ENCODE peak calls at places on chromosome 9, in six cellular contexts. I is HepG2, X is A549, E is endothelial cell of umbilical vein, J is GM12878, G is K562. C is an unnamed sample.
A peak's percentile ranks its signal among the peaks of the same experiment; 100 is the strongest.

GRCh38 chr9:69937358-69937757 is 106.3 kb upstream of the MAMDC2 start:
- DNase-seq in I (no peak), X (peak; percentile 33), E (no peak), J (no peak), G (no peak), C (no peak)

GRCh38 chr9:35960029-35960655 is 2.2 kb upstream of the OR2S2 start:
- DNase-seq in I (no peak), X (no peak), E (no peak), J (no peak), G (no peak), C (no peak)

GRCh38 chr9:89410709-89411111 is 87.2 kb downstream of the SEMA4D start:
- DNase-seq in I (no peak), X (no peak), E (no peak), J (peak; percentile 75), G (no peak), C (no peak)

GRCh38 chr9:130626249-130626982 is 38.0 kb upstream of the PRDM12 start:
- DNase-seq in I (no peak), X (peak; percentile 32), E (no peak), J (no peak), G (no peak), C (no peak)

GRCh38 chr9:74589576-74589975 is 92.4 kb downstream of the RORB start:
- DNase-seq in I (no peak), X (no peak), E (no peak), J (no peak), G (no peak), C (no peak)

GRCh38 chr9:131529597-131530545 is 1.2 kb downstream of the UCK1 start:
- DNase-seq in I (no peak), X (no peak), E (no peak), J (no peak), G (no peak), C (no peak)

GRCh38 chr9:36189978-36190377 is 743 bp upstream of the CLTA start:
- DNase-seq in I (no peak), X (peak; percentile 56), E (peak; percentile 46), J (no peak), G (no peak), C (peak; percentile 23)

GRCh38 chr9:134644715-134645606 is 3.4 kb downstream of the COL5A1 start:
- DNase-seq in I (no peak), X (peak; percentile 84), E (peak; percentile 95), J (no peak), G (peak; percentile 67), C (peak; percentile 11)

GRCh38 chr9:86652696-86653095 is 294.6 kb downstream of the GAS1 start:
- DNase-seq in I (no peak), X (no peak), E (no peak), J (no peak), G (no peak), C (no peak)

GRCh38 chr9:16627967-16628366 is 242.5 kb downstream of the BNC2 start:
- DNase-seq in I (no peak), X (no peak), E (peak; percentile 92), J (no peak), G (no peak), C (peak; percentile 11)

GRCh38 chr9:122145462-122145861 is 14.1 kb downstream of the NDUFA8 start:
- DNase-seq in I (no peak), X (no peak), E (no peak), J (no peak), G (no peak), C (no peak)

GRCh38 chr9:129185991-129186390 is 7.9 kb upstream of the IER5L start:
- DNase-seq in I (no peak), X (no peak), E (no peak), J (no peak), G (peak; percentile 26), C (no peak)

GRCh38 chr9:109856785-109857184 is 76.8 kb downstream of the PALM2AKAP2 start:
- DNase-seq in I (no peak), X (no peak), E (no peak), J (no peak), G (peak; percentile 17), C (peak; percentile 4)

GRCh38 chr9:35910613-35911488 is 1.6 kb downstream of the SPAAR start:
- DNase-seq in I (peak; percentile 58), X (peak; percentile 82), E (peak; percentile 86), J (no peak), G (peak; percentile 32), C (peak; percentile 39)

GRCh38 chr9:130461218-130461630 is 16.5 kb downstream of the ASS1 start:
- DNase-seq in I (peak; percentile 28), X (peak; percentile 39), E (peak; percentile 28), J (no peak), G (peak; percentile 81), C (peak; percentile 61)

GRCh38 chr9:86585422-86586143 is 231.4 kb upstream of the TUT7 start:
- DNase-seq in I (no peak), X (no peak), E (no peak), J (no peak), G (no peak), C (no peak)

GRCh38 chr9:108751301-108751824 is 104.4 kb downstream of the ACTL7B start:
- DNase-seq in I (no peak), X (no peak), E (no peak), J (no peak), G (no peak), C (no peak)

GRCh38 chr9:116488373-116488772 is 198.7 kb upstream of the TRIM32 start:
- DNase-seq in I (no peak), X (no peak), E (no peak), J (no peak), G (no peak), C (no peak)

GRCh38 chr9:90114641-90115040 is 509.8 kb downstream of the GADD45G start:
- DNase-seq in I (no peak), X (no peak), E (no peak), J (no peak), G (no peak), C (no peak)

GRCh38 chr9:134662143-134662876 is 20.7 kb downstream of the COL5A1 start:
- DNase-seq in I (no peak), X (no peak), E (no peak), J (no peak), G (no peak), C (no peak)

GRCh38 chr9:87123830-87124229 is 176.5 kb upstream of the GAS1 start:
- DNase-seq in I (no peak), X (no peak), E (no peak), J (no peak), G (no peak), C (no peak)

GRCh38 chr9:86550411-86550810 is 196.2 kb upstream of the TUT7 start:
- DNase-seq in I (no peak), X (no peak), E (no peak), J (no peak), G (no peak), C (no peak)

GRCh38 chr9:4463824-4464223 is 26.4 kb upstream of the SLC1A1 start:
- DNase-seq in I (no peak), X (no peak), E (no peak), J (no peak), G (no peak), C (no peak)

GRCh38 chr9:84990416-84990815 is 320.9 kb downstream of the NTRK2 start:
- DNase-seq in I (no peak), X (no peak), E (no peak), J (no peak), G (no peak), C (no peak)

GRCh38 chr9:129272348-129273025 is 94.4 kb upstream of the IER5L start:
- DNase-seq in I (no peak), X (no peak), E (no peak), J (no peak), G (no peak), C (no peak)

GRCh38 chr9:76621011-76621410 is 143.2 kb upstream of the PCA3 start:
- DNase-seq in I (no peak), X (no peak), E (no peak), J (no peak), G (no peak), C (no peak)

GRCh38 chr9:116149844-116150243 is 3.7 kb upstream of the PAPPA start:
- DNase-seq in I (no peak), X (peak; percentile 76), E (no peak), J (no peak), G (peak; percentile 32), C (peak; percentile 25)

GRCh38 chr9:126125177-126125576 is 201.5 kb upstream of the MVB12B start:
- DNase-seq in I (no peak), X (no peak), E (no peak), J (no peak), G (no peak), C (no peak)

GRCh38 chr9:89436963-89437625 is 60.8 kb downstream of the SEMA4D start:
- DNase-seq in I (no peak), X (no peak), E (no peak), J (no peak), G (no peak), C (peak; percentile 84)

GRCh38 chr9:71608825-71609452 is 159.4 kb downstream of the CEMIP2 start:
- DNase-seq in I (peak; percentile 50), X (no peak), E (no peak), J (no peak), G (no peak), C (no peak)

DNA sequence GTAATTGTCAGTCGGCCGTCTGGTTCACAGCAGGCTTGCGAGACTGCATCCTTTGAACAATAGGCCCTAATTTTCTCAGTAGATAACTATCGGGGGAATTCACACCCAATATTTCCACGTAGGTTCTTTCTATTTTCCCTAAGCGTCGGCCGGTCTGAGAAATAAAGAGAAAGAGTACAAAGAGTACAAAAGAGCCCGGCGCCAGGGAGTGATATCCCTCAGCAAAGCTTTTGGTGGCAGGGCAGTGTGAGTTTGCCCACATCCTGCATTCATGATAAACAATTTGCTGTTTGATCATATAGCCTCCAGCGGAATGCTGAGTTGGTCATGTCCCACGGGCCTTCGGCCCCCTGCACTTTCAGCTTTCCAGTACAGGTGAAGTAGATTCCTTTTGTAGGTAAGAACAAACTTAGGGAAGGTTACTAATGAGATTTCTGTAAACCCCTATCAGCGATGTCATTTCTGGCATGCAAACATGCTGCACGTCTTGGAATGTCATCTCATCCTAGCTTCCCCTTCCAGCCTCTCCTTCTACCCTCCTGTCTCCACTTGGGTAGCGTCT is 4.7 kb upstream of the PTGR1 start:
- DNase-seq in I (no peak), X (no peak), E (no peak), J (no peak), G (no peak), C (no peak)
- TF ChIP-seq MYC in I (no peak), X (no peak), E (no peak), J (no peak), G (no peak), C (no peak)

GRCh38 chr9:136673088-136673969 is 10.6 kb downstream of the EGFL7 start:
- DNase-seq in I (no peak), X (no peak), E (peak; percentile 80), J (no peak), G (peak; percentile 36), C (no peak)
- TF ChIP-seq MYC in I (no peak), X (no peak), E (no peak), J (no peak), G (peak; percentile 37), C (no peak)

GRCh38 chr9:127557466-127557869 is 54.6 kb upstream of the STXBP1 start:
- DNase-seq in I (no peak), X (no peak), E (no peak), J (no peak), G (no peak), C (peak; percentile 73)
- TF ChIP-seq MYC in I (no peak), X (no peak), E (no peak), J (no peak), G (no peak), C (no peak)

DNA sequence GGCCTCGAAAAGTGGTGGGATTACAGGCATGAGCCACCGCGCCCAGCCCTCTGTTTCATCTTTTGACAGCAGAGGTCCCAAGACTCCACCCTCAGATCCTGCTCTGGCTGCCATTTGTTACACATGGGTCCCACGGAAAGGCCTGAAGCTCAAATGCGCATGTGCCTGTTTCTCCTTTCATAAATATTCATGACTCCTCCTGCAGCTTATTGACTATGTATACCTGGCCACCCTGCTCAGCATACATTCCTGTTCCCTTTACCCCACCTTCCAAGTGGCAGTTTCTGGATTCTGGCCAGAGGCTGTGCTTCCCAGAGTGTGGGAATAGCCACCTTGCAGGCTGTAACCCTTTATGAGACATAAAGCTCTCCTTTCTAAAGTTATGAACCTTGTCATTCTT is 46.5 kb downstream of the AUH start:
- DNase-seq in I (no peak), X (no peak), E (no peak), J (no peak), G (no peak), C (no peak)
- TF ChIP-seq MYC in I (no peak), X (no peak), E (no peak), J (no peak), G (no peak), C (no peak)